ENCODE peak calls at places on chromosomes 5 and 9, in ten cellular contexts. M, Y, C, R, I, B, D, N, Z and A are unnamed samples.

GRCh38 chr5:45113726-45114125 is 305.0 kb downstream of the MRPS30 start:
- DNase-seq in Z (no peak), I (no peak), M (no peak), B (no peak), R (no peak), N (no peak), Y (no peak), C (no peak), D (no peak), A (no peak)

GRCh38 chr9:129888085-129888808 is 53.0 kb downstream of the USP20 start:
- DNase-seq in R (peak), N (no peak), D (no peak), C (peak), Y (peak), I (peak), M (no peak), Z (peak), B (peak), A (no peak)

GRCh38 chr9:86500667-86501435 is 146.6 kb upstream of the TUT7 start:
- DNase-seq in M (peak), D (no peak), Y (no peak), C (no peak), N (peak), R (no peak), Z (no peak), I (no peak), B (no peak), A (no peak)

GRCh38 chr5:15320896-15321295 is 179.1 kb upstream of the FBXL7 start:
- DNase-seq in C (no peak), N (no peak), R (no peak), Z (no peak), B (no peak), Y (no peak), D (no peak), M (no peak), I (no peak), A (no peak)

GRCh38 chr5:62475072-62475471 is 62.5 kb downstream of the IPO11 start:
- DNase-seq in M (no peak), R (no peak), D (no peak), N (peak), I (no peak), Y (no peak), B (no peak), C (no peak), Z (no peak), A (no peak)

GRCh38 chr9:3330792-3331420 is 194.9 kb downstream of the RFX3 start:
- DNase-seq in D (no peak), Y (no peak), N (peak), R (no peak), Z (no peak), B (no peak), I (no peak), C (no peak), M (no peak), A (no peak)

GRCh38 chr5:104755806-104756205 is 1193.2 kb upstream of the NUDT12 start:
- DNase-seq in B (no peak), Z (no peak), R (no peak), Y (no peak), N (no peak), C (no peak), D (no peak), M (no peak), I (no peak), A (no peak)

GRCh38 chr9:84597131-84597530 is 72.4 kb upstream of the NTRK2 start:
- DNase-seq in M (no peak), D (no peak), R (no peak), I (no peak), B (peak), C (no peak), Y (no peak), Z (no peak), N (no peak), A (no peak)

GRCh38 chr9:95641591-95641990 is 124.8 kb upstream of the PTCH1 start:
- DNase-seq in Y (no peak), D (no peak), B (no peak), I (no peak), N (peak), Z (no peak), R (no peak), M (no peak), C (no peak), A (no peak)

GRCh38 chr5:158753354-158753753 is 346.4 kb downstream of the EBF1 start:
- DNase-seq in Y (no peak), M (no peak), N (no peak), R (no peak), C (no peak), Z (no peak), I (no peak), D (no peak), B (no peak), A (no peak)

GRCh38 chr5:1779782-1780620 is 19.6 kb downstream of the MRPL36 start:
- DNase-seq in N (no peak), M (no peak), B (no peak), Z (no peak), Y (no peak), I (no peak), C (no peak), R (no peak), D (no peak), A (no peak)

GRCh38 chr5:17441351-17441750 is 56.7 kb upstream of the TAF11L2 start:
- DNase-seq in Y (no peak), C (no peak), B (no peak), N (peak), Z (no peak), I (no peak), D (no peak), M (peak), R (no peak), A (no peak)

GRCh38 chr5:108143581-108143980 is 238.3 kb downstream of the FBXL17 start:
- DNase-seq in N (peak), R (no peak), D (no peak), C (no peak), B (no peak), M (no peak), Z (no peak), Y (no peak), I (no peak), A (no peak)

GRCh38 chr9:116360974-116361373 is 207.4 kb downstream of the PAPPA start:
- DNase-seq in D (no peak), R (no peak), B (no peak), M (no peak), C (no peak), I (no peak), Z (no peak), N (peak), Y (no peak), A (no peak)

GRCh38 chr5:134533115-134533815 is 7.8 kb downstream of the JADE2 start:
- DNase-seq in D (no peak), Y (no peak), N (no peak), I (peak), C (no peak), M (no peak), Z (peak), R (no peak), B (no peak), A (no peak)

GRCh38 chr9:109771084-109771483 is 8.9 kb upstream of the PALM2AKAP2 start:
- DNase-seq in B (no peak), Z (no peak), R (no peak), Y (no peak), I (no peak), N (peak), M (peak), D (no peak), C (no peak), A (no peak)

GRCh38 chr9:136373300-136374182 is at the start of gene CARD9:
- DNase-seq in D (no peak), Z (peak), I (peak), R (peak), C (no peak), M (no peak), B (peak), Y (peak), N (no peak), A (no peak)

GRCh38 chr5:52269395-52269794 is 518.3 kb upstream of the ITGA1 start:
- DNase-seq in N (no peak), M (no peak), Z (no peak), D (no peak), Y (no peak), C (no peak), R (no peak), B (no peak), I (no peak), A (no peak)

GRCh38 chr5:72347801-72348305 is 27.7 kb downstream of the PTCD2 start:
- DNase-seq in Y (no peak), D (no peak), B (no peak), N (peak), Z (no peak), C (no peak), M (peak), I (no peak), R (no peak), A (no peak)

GRCh38 chr9:76591256-76591950 is 132.4 kb downstream of the GCNT1 start:
- DNase-seq in I (no peak), C (no peak), D (no peak), B (no peak), Z (no peak), N (peak), R (no peak), M (no peak), Y (no peak), A (no peak)

GRCh38 chr9:4855861-4856260 is 63.1 kb downstream of the RCL1 start:
- DNase-seq in N (no peak), C (no peak), Y (no peak), I (no peak), R (no peak), B (no peak), M (peak), Z (no peak), D (no peak), A (no peak)

GRCh38 chr5:171835066-171835465 is 49.4 kb downstream of the SMIM23 start:
- DNase-seq in I (no peak), D (no peak), C (no peak), B (no peak), Y (no peak), Z (no peak), R (no peak), M (no peak), N (no peak), A (no peak)

GRCh38 chr9:114908104-114908621 is 22.2 kb downstream of the TNFSF8 start:
- DNase-seq in Z (no peak), R (peak), I (no peak), M (no peak), B (no peak), Y (peak), C (no peak), D (no peak), N (no peak), A (no peak)

GRCh38 chr5:30894811-30895210 is 298.7 kb upstream of the CDH6 start:
- DNase-seq in D (no peak), B (no peak), C (no peak), Y (no peak), R (no peak), M (peak), N (no peak), Z (no peak), I (no peak), A (no peak)

DNA sequence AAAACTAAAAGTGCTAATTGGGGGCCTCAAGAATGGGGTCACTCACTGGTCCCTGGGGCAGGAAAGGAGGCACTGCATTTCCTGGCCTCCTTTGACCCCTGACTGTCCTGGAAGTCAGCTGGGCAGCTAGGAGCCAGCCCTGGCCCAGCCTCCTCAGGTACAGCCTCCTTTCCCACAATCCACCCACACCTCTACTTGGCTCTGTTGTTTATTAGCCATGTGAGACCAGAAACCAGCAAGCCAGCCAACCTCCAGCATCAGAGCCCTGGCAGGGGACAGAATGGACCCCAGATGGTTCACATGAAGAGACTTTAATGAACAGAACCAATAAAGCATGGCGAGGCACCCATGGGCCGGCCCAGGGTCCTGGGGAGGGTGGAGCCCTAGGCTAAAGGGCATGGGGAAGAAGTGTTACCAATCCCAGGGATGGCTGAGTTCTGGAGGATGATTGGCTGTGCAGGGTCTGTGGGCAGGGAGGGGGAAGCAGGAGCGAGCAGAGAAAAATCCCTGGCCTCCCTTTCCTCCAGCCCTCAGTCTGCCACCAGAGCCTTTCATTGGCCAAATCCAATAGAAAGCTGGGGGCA is 55.3 kb upstream of the ANGPTL2 start:
- DNase-seq in C (no peak), B (no peak), I (no peak), Y (peak), M (no peak), N (no peak), R (no peak), D (no peak), Z (peak), A (no peak)
- TF ChIP-seq CTCF in C (no peak), B (no peak), I (no peak), Y (no peak), M (no peak), N (no peak), R (no peak), D (no peak), Z (no peak), A (no peak)

GRCh38 chr5:40716000-40716399 is 36.3 kb downstream of the PTGER4 start:
- DNase-seq in Z (no peak), N (no peak), B (no peak), D (no peak), R (no peak), I (no peak), Y (no peak), M (no peak), C (no peak), A (no peak)
- TF ChIP-seq CTCF in Z (no peak), N (peak), B (peak), D (no peak), R (no peak), I (no peak), Y (no peak), M (peak), C (no peak), A (no peak)

DNA sequence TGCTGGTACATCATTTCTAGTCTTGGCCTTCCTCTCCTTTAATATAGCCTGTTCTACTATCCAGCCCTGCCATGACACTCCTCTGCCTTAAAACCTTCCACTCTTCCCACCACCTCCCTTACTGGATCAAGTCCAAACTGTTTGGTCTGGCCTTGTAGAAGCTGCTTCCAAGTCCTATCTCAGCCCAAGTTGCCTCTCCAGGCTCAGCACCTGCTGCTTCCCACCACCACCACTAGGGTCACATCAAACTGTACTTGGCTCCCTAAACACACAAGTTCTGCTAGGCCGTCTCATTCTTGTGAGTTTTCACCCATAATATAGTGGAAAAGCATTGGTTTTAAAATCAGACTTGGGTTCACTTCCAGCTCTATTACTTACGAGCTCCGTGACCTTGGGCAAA is 1.4 kb downstream of the NDUFA8 start:
- DNase-seq in R (peak), B (peak), Z (no peak), I (no peak), Y (no peak), C (no peak), N (peak), D (peak), M (peak), A (peak)
- TF ChIP-seq CTCF in R (peak), B (peak), Z (peak), I (peak), Y (peak), C (peak), N (peak), D (peak), M (peak), A (no peak)

GRCh38 chr9:132235125-132235524 is 73.3 kb downstream of the NTNG2 start:
- DNase-seq in Y (no peak), D (no peak), N (no peak), Z (no peak), M (no peak), R (no peak), I (no peak), B (no peak), C (no peak), A (no peak)

GRCh38 chr9:132235894-132236661 is 74.2 kb downstream of the NTNG2 start:
- DNase-seq in M (peak), R (peak), C (no peak), Z (peak), B (peak), Y (peak), N (peak), I (peak), D (peak), A (peak)

GRCh38 chr9:132238026-132238972 is 76.4 kb downstream of the NTNG2 start:
- DNase-seq in R (no peak), D (no peak), M (no peak), Z (peak), C (no peak), B (no peak), N (no peak), I (no peak), Y (no peak), A (no peak)

GRCh38 chr9:132237481-132237880 is 75.6 kb downstream of the NTNG2 start:
- DNase-seq in M (no peak), C (no peak), Z (peak), D (no peak), N (no peak), Y (no peak), R (no peak), I (peak), B (no peak), A (no peak)

DNA sequence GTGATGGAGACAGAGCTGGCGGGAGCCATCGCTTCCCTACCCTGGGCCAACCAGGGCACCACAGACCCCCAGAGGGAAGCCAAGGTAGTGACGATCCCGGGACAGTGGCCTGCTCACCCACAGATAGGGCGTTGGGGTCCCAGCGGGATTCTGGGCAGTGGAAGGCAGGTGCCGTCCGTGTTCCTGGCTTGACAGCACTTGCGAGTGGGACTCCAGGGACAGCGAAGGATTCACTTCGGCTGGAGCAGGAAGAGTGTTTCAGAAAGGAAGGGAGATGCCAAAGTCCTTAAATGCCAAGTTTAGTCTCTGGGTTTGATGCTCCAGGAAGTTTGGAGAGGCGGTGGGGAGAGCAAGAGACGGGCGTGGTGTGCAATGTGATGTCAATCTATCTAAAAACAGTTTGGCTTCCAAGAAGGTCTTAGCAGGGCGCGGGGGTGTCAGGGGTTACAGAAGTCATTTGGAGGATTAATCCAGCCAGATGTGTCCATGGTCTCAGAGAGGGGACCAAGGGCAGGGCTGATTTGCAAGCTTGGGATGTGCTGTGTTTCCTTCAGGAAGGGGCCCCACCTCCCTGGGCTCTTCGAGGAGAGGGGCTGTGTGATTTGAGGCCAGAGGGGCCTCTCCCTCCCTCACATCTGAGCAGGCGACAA is 74.9 kb downstream of the NTNG2 start:
- DNase-seq in D (no peak), B (no peak), Y (no peak), C (no peak), M (no peak), Z (no peak), N (no peak), R (no peak), I (no peak), A (no peak)
- TF ChIP-seq CTCF in D (peak), B (no peak), Y (no peak), C (no peak), M (no peak), Z (peak), N (no peak), R (peak), I (peak), A (no peak)

GRCh38 chr9:120916573-120916972 is 10.0 kb downstream of the TRAF1 start:
- DNase-seq in D (no peak), C (no peak), B (no peak), Z (no peak), N (peak), I (peak), Y (no peak), R (no peak), M (no peak), A (no peak)
- TF ChIP-seq CTCF in D (no peak), C (no peak), B (no peak), Z (no peak), N (peak), I (peak), Y (no peak), R (no peak), M (peak), A (no peak)

GRCh38 chr9:1726993-1727759 is 288.0 kb upstream of the SMARCA2 start:
- DNase-seq in Y (no peak), M (no peak), Z (no peak), N (no peak), B (no peak), R (peak), I (no peak), C (no peak), D (no peak), A (peak)
- TF ChIP-seq CTCF in Y (no peak), M (no peak), Z (peak), N (no peak), B (peak), R (no peak), I (no peak), C (no peak), D (peak), A (peak)

DNA sequence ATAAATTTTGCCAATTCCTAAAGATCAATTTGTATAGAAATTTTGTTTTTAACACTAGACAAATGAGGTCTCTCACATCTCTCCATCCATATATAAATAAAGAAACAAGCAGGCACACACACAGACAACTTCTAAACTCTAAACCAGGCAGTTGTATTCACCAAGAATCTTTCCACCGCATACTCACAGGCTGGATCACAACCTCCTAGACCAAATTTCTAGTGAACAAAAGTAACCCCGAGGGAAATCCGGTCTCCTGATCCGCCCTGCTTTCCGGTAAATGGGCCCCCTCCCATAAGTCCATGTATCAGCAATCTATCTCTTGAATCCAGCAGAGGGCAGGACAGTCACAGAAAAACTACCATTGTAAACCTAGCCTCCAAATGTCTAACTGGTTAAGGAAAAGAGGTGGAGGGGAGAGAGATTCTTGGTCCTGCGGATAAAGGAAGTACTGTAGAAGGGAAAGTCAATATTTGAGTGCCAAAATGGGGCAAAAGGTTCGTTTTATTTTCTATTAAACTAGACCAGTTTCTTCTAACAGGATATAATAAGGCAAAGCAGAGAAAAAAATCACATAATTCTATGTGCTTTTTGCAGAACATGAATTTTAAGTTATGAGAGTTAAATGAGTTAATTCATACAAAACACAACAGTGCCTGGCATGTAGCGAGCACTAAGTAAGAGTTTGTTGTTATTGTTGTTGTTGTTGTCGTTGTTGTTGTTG is 4.8 kb upstream of the SMU1 start:
- DNase-seq in N (peak), B (peak), Y (peak), C (no peak), M (peak), I (peak), D (peak), Z (no peak), R (peak), A (peak)
- TF ChIP-seq CTCF in N (peak), B (peak), Y (peak), C (peak), M (peak), I (peak), D (peak), Z (peak), R (peak), A (peak)